ENCODE peak calls at places on chromosomes 13 and 19, in seven cellular contexts. M is hepatocyte, N is breast epithelium, X is body of pancreas, I is transverse colon, P is MM.1S, A is BE2C. W is an unnamed sample.

GRCh38 chr13:94415484-94415883 is 64.0 kb downstream of the DCT start:
- DNase-seq in M (no peak), N (no peak), X (no peak), I (no peak), P (no peak), A (no peak), W (no peak)

GRCh38 chr19:21440321-21440720 is 43.4 kb downstream of the ZNF493 start:
- DNase-seq in M (no peak), N (no peak), X (no peak), I (no peak), P (no peak), A (no peak), W (no peak)

GRCh38 chr19:18898081-18898532 is 2.1 kb upstream of the CERS1 start:
- DNase-seq in M (no peak), N (no peak), X (no peak), I (no peak), P (no peak), A (peak), W (no peak)

GRCh38 chr13:53101883-53102282 is 73.3 kb downstream of the OLFM4 start:
- DNase-seq in M (no peak), N (no peak), X (no peak), I (no peak), P (no peak), A (no peak), W (no peak)

GRCh38 chr19:46898731-46899130 is 37.9 kb downstream of the ARHGAP35 start:
- DNase-seq in M (peak), N (no peak), X (no peak), I (no peak), P (no peak), A (no peak), W (no peak)

GRCh38 chr19:45809643-45810159 is 5.4 kb downstream of the RSPH6A start:
- DNase-seq in M (no peak), N (no peak), X (no peak), I (no peak), P (peak), A (no peak), W (peak)

GRCh38 chr13:27465611-27466010 is 15.2 kb upstream of the MTIF3 start:
- DNase-seq in M (no peak), N (no peak), X (no peak), I (no peak), P (no peak), A (no peak), W (no peak)

GRCh38 chr19:588093-588742 is 1.5 kb upstream of the HCN2 start:
- DNase-seq in M (peak), N (peak), X (peak), I (peak), P (peak), A (peak), W (no peak)

GRCh38 chr13:113783966-113784644 is 25.1 kb downstream of the TMEM255B start:
- DNase-seq in M (no peak), N (no peak), X (no peak), I (no peak), P (no peak), A (no peak), W (no peak)

GRCh38 chr13:74758188-74758587 is 624.0 kb upstream of the KLF12 start:
- DNase-seq in M (no peak), N (no peak), X (no peak), I (no peak), P (no peak), A (no peak), W (no peak)

GRCh38 chr13:108769213-108770070 is 140.0 kb downstream of the MYO16 start:
- DNase-seq in M (peak), N (no peak), X (no peak), I (no peak), P (no peak), A (no peak), W (no peak)

GRCh38 chr13:60990032-60990733 is 425.5 kb downstream of the PCDH20 start:
- DNase-seq in M (no peak), N (no peak), X (peak), I (no peak), P (no peak), A (no peak), W (no peak)

GRCh38 chr13:98307392-98307743 is 130.3 kb upstream of the RNF113B start:
- DNase-seq in M (peak), N (no peak), X (no peak), I (no peak), P (no peak), A (no peak), W (no peak)

GRCh38 chr13:37656247-37656940 is 57.8 kb upstream of the POSTN start:
- DNase-seq in M (peak), N (no peak), X (no peak), I (no peak), P (no peak), A (no peak), W (no peak)

GRCh38 chr13:78430166-78430791 is 173.1 kb downstream of the POU4F1 start:
- DNase-seq in M (no peak), N (no peak), X (no peak), I (no peak), P (no peak), A (no peak), W (no peak)

GRCh38 chr19:45558399-45558878 is 26.2 kb downstream of the OPA3 start:
- DNase-seq in M (peak), N (no peak), X (peak), I (peak), P (no peak), A (peak), W (peak)

GRCh38 chr13:102236830-102237621 is 164.8 kb downstream of the FGF14 start:
- DNase-seq in M (no peak), N (no peak), X (no peak), I (no peak), P (no peak), A (no peak), W (no peak)

GRCh38 chr13:111344471-111345191 is 24.2 kb downstream of the TEX29 start:
- DNase-seq in M (peak), N (no peak), X (peak), I (no peak), P (no peak), A (no peak), W (no peak)

GRCh38 chr13:48320396-48320790 is 16.8 kb downstream of the RB1 start:
- DNase-seq in M (no peak), N (no peak), X (no peak), I (no peak), P (no peak), A (no peak), W (no peak)

GRCh38 chr19:39090881-39091280 is 6.7 kb downstream of the ACP7 start:
- DNase-seq in M (no peak), N (no peak), X (no peak), I (no peak), P (no peak), A (no peak), W (no peak)

GRCh38 chr19:39307822-39308530 is 11.8 kb downstream of the IFNL1 start:
- DNase-seq in M (peak), N (no peak), X (no peak), I (no peak), P (no peak), A (no peak), W (no peak)

GRCh38 chr13:112721198-112722104 is 31.6 kb downstream of the ATP11A start:
- DNase-seq in M (no peak), N (no peak), X (peak), I (no peak), P (no peak), A (no peak), W (no peak)

GRCh38 chr13:86562876-86563275 is 763.7 kb upstream of the SLITRK6 start:
- DNase-seq in M (no peak), N (no peak), X (no peak), I (no peak), P (no peak), A (no peak), W (no peak)

GRCh38 chr13:27201661-27202060 is 30.1 kb upstream of the USP12 start:
- DNase-seq in M (no peak), N (no peak), X (no peak), I (no peak), P (no peak), A (no peak), W (no peak)

DNA sequence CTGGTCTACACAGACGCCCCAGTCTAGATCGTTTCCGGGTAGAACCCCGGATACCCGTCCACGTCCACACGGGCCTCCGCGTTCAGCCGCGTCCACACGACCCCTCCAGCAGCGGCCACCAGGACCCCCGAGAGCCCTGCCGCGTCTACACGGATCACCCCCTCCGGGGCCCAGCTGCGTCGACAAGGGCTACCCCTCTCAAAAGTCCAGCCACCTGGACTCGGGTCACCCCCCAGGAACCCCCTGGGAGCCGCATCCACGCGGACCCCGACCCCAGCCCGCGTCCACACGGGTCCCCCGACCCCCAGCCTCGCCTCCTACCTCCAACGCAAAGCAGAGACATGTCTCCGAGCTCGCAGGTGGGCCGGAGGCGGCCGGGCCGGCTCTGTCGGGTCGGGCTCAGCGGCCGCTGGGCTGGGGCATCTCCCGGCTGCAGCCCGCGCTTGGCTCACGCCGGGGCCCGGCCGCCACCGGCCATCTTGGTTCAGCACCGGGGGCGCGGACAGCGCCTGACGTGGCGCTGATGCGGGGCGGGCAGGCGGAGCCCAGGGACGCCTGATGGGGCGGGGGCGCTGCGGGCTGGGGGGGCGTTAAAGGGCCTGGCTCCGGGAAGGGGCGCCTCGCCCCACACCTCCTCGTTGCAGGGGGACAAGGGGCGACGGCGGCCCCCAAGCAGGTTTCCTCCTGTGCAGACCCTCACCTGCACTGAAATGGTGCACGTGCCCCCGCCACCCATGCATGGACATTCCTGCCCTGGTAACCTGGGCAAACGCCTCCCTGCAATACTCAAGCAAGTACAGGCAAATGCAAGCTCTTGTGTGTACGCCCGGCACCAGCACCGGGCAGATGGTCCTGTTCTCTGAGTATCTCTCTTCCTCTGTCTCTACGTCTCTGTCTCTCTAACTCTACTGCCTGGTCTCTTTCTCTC is at the start of gene UNC13A:
- DNase-seq in M (peak), N (no peak), X (peak), I (peak), P (peak), A (peak), W (no peak)
- H3K4me3 ChIP-seq in M (no peak), N (peak), X (no peak), I (no peak), P (no peak), A (peak), W (no peak)

GRCh38 chr13:97226013-97226412 is 3.9 kb downstream of the MBNL2 start:
- DNase-seq in M (no peak), N (no peak), X (peak), I (no peak), P (peak), A (no peak), W (no peak)

GRCh38 chr13:97225533-97225932 is 3.4 kb downstream of the MBNL2 start:
- DNase-seq in M (no peak), N (no peak), X (no peak), I (no peak), P (peak), A (no peak), W (no peak)

GRCh38 chr13:97228850-97229521 is 6.9 kb downstream of the MBNL2 start:
- DNase-seq in M (no peak), N (no peak), X (no peak), I (no peak), P (no peak), A (no peak), W (no peak)

GRCh38 chr13:97224544-97225324 is 2.6 kb downstream of the MBNL2 start:
- DNase-seq in M (peak), N (peak), X (peak), I (peak), P (peak), A (no peak), W (no peak)

GRCh38 chr13:97226788-97227627 is 4.9 kb downstream of the MBNL2 start:
- DNase-seq in M (peak), N (no peak), X (peak), I (peak), P (peak), A (no peak), W (no peak)
- TF ChIP-seq CTCF in M (no peak), N (no peak), X (no peak), I (no peak), P (no peak), A (no peak), W (no peak)

GRCh38 chr13:99984463-99985242 is 3.1 kb downstream of the ZIC2 start:
- DNase-seq in M (peak), N (no peak), X (no peak), I (no peak), P (no peak), A (no peak), W (no peak)

GRCh38 chr13:99982021-99982740 is 597 bp downstream of the ZIC2 start:
- DNase-seq in M (peak), N (no peak), X (no peak), I (no peak), P (no peak), A (no peak), W (no peak)

GRCh38 chr13:99984134-99984462 is 2.5 kb downstream of the ZIC2 start:
- DNase-seq in M (no peak), N (no peak), X (no peak), I (no peak), P (no peak), A (no peak), W (no peak)

GRCh38 chr13:99982741-99983400 is 1.3 kb downstream of the ZIC2 start:
- DNase-seq in M (no peak), N (no peak), X (no peak), I (no peak), P (no peak), A (no peak), W (no peak)

GRCh38 chr13:99983401-99984133 is 2.0 kb downstream of the ZIC2 start:
- DNase-seq in M (peak), N (no peak), X (no peak), I (no peak), P (no peak), A (no peak), W (no peak)
- H3K4me3 ChIP-seq in M (no peak), N (peak), X (no peak), I (no peak), P (no peak), A (no peak), W (no peak)

GRCh38 chr13:49494645-49495044 is 1.1 kb upstream of the PHF11 start:
- DNase-seq in M (no peak), N (no peak), X (no peak), I (no peak), P (peak), A (no peak), W (no peak)
- TF ChIP-seq CTCF in M (no peak), N (no peak), X (no peak), I (no peak), P (peak), A (no peak), W (no peak)

DNA sequence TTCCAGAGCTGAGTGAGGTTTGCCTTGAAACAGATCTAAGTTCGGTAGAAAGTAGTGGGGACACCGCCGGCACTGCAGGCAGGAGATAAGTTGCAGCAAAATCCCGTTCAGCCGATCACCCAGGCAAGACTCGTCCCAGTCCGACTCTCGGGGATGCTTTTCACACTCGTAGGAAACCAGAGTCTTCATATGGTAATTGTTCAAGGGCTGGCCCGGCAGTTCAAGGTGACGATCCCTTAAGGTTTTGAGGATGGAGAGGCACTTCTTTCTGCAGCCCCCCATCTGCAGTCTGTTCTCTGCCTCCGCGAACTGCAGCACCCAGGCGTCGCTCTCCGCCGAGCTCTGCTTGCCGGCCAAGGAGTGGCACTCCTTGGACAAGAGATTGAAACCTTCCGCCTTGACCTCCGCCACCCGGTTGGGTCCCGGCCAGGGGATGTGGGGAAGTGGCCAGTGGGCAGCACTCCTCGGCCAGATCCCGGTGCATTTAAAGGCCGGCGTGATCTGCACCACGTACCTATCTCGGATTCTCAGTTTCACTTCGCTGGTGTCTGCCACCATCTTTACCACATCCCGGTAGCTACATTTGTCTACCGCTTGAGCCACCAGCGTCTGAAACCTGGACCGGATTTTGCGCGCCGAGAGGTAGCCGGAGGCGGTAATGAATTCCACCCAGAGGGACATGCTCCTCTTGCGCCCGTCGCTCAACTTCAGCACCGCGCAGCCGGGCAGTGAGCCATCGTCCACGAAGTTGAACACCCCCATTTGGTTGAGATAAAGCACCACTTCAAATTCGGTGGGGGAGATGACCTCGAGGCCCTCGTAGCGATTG is 1.1 kb downstream of the MAB21L1 start:
- DNase-seq in M (peak), N (no peak), X (no peak), I (peak), P (peak), A (peak), W (no peak)
- H3K4me3 ChIP-seq in M (peak), N (peak), X (no peak), I (peak), P (peak), A (peak), W (no peak)

DNA sequence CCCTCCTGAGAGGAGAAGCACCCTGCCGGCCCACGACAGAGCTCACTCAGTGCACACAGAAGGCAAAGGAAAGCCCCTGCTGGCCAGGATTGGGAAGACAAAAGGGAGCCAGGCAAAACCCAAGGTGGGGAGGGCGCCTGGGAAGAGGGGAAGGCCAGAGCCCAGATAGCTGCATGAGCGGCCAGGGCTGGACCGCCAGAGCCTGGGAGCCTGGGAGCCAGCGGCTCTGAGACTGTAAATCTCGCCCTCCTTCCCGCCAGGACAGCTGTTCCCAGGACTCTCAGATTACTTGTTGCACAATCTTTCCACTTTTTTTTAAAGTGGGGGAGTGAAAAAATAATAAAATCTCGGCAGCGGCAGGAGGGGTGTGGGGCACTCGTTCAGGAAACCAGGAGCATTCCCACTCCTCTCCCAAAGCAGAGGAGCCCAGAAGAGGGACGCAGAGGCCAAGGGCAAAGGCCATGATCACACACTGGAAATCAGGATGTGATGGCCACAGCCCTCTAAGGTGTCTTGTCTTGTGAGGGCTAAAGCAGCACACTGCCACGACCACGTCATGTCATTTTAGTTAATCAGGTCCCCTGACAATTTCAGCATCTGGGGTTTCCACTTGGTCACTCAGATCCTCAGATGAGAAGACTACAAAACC is 19.6 kb upstream of the EPHX3 start:
- DNase-seq in M (peak), N (no peak), X (peak), I (peak), P (no peak), A (peak), W (no peak)
- TF ChIP-seq CTCF in M (peak), N (peak), X (peak), I (peak), P (no peak), A (peak), W (no peak)

GRCh38 chr19:33175886-33176669 is 18.1 kb upstream of the LRP3 start:
- DNase-seq in M (peak), N (no peak), X (no peak), I (no peak), P (peak), A (peak), W (peak)

GRCh38 chr19:33176670-33177416 is 17.3 kb upstream of the LRP3 start:
- DNase-seq in M (peak), N (peak), X (peak), I (peak), P (peak), A (peak), W (peak)

GRCh38 chr19:33174186-33174585 is 19.9 kb upstream of the LRP3 start:
- DNase-seq in M (no peak), N (no peak), X (no peak), I (no peak), P (no peak), A (no peak), W (no peak)

GRCh38 chr19:33177417-33177976 is 16.6 kb upstream of the LRP3 start:
- DNase-seq in M (peak), N (peak), X (no peak), I (no peak), P (no peak), A (peak), W (no peak)

GRCh38 chr19:33175156-33175782 is 18.9 kb upstream of the LRP3 start:
- DNase-seq in M (no peak), N (no peak), X (no peak), I (no peak), P (no peak), A (no peak), W (no peak)
- H3K4me3 ChIP-seq in M (no peak), N (peak), X (no peak), I (no peak), P (no peak), A (peak), W (peak)

W was measured in GM12864.